ENCODE peak calls at places on chromosomes 11 and 22, in four cellular contexts. K is IMR-90, Z is K562, M is endothelial cell of umbilical vein. T is an unnamed sample. For H3K9me1, the result is how much of the 10 kb centered on the place peaks cover.

GRCh38 chr11:104531075-104531474 is 367.1 kb upstream of the PDGFD start:
- DNase-seq in K (no peak), M (peak), Z (no peak), T (no peak)

GRCh38 chr11:46668480-46669085 is 31.8 kb downstream of the ARHGAP1 start:
- DNase-seq in M (no peak), K (no peak), Z (no peak), T (no peak)

GRCh38 chr11:70225629-70226582 is 22.8 kb downstream of the FADD start:
- DNase-seq in Z (no peak), K (no peak), M (no peak), T (no peak)

GRCh38 chr11:31797227-31798056 is 13.7 kb downstream of the PAX6 start:
- DNase-seq in Z (no peak), K (no peak), M (no peak), T (no peak)

GRCh38 chr22:35109613-35110012 is 43.7 kb downstream of the ISX start:
- DNase-seq in M (no peak), Z (no peak), K (no peak), T (no peak)

GRCh38 chr11:9759519-9760179 is 95.8 kb downstream of the SWAP70 start:
- DNase-seq in K (peak), Z (peak), M (peak), T (peak)

GRCh38 chr11:78423241-78423640 is 5.6 kb upstream of the GAB2 start:
- DNase-seq in M (no peak), Z (no peak), K (no peak), T (no peak)

GRCh38 chr11:134669796-134670195 is 257.8 kb upstream of the B3GAT1 start:
- DNase-seq in Z (no peak), K (no peak), M (no peak), T (no peak)

GRCh38 chr22:35555351-35555915 is 14.8 kb downstream of the RASD2 start:
- DNase-seq in K (peak), M (no peak), Z (no peak), T (no peak)

GRCh38 chr22:50115693-50116092 is 25.9 kb downstream of the MOV10L1 start:
- DNase-seq in K (peak), M (peak), Z (no peak), T (no peak)

GRCh38 chr11:100434821-100435641 is 252.1 kb upstream of the ARHGAP42 start:
- DNase-seq in Z (no peak), K (no peak), M (no peak), T (no peak)

GRCh38 chr11:129734654-129735053 is 81.0 kb upstream of the TMEM45B start:
- DNase-seq in M (no peak), Z (no peak), K (no peak), T (no peak)

GRCh38 chr22:32823024-32823730 is 21.7 kb downstream of the TIMP3 start:
- DNase-seq in K (peak), M (no peak), Z (peak), T (no peak)

GRCh38 chr11:122229611-122230386 is 113.8 kb upstream of the BLID start:
- DNase-seq in M (peak), K (no peak), Z (no peak), T (no peak)

GRCh38 chr11:82756765-82757650 is 23.3 kb upstream of the FAM181B start:
- DNase-seq in K (no peak), Z (no peak), M (no peak), T (no peak)

GRCh38 chr11:118607401-118608267 is at the start of gene PHLDB1:
- DNase-seq in K (peak), M (peak), Z (peak), T (no peak)

GRCh38 chr22:42645341-42645937 is 3.8 kb downstream of the CYB5R3 start:
- DNase-seq in Z (no peak), M (peak), K (no peak), T (no peak)

GRCh38 chr11:48109046-48109666 is 107.5 kb upstream of the OR4B1 start:
- DNase-seq in Z (peak), M (peak), K (peak), T (no peak)

GRCh38 chr11:17848709-17849108 is 114.1 kb downstream of the KCNC1 start:
- DNase-seq in Z (peak), K (no peak), M (no peak), T (no peak)

GRCh38 chr11:8356731-8357504 is 93.2 kb upstream of the LMO1 start:
- DNase-seq in K (no peak), M (no peak), Z (no peak), T (no peak)

GRCh38 chr11:64880240-64881001 is 2.0 kb upstream of the EHD1 start:
- DNase-seq in Z (no peak), M (no peak), K (no peak), T (no peak)

GRCh38 chr11:124872280-124872679 is 7.0 kb downstream of the ROBO3 start:
- DNase-seq in M (no peak), K (no peak), Z (no peak), T (no peak)

DNA sequence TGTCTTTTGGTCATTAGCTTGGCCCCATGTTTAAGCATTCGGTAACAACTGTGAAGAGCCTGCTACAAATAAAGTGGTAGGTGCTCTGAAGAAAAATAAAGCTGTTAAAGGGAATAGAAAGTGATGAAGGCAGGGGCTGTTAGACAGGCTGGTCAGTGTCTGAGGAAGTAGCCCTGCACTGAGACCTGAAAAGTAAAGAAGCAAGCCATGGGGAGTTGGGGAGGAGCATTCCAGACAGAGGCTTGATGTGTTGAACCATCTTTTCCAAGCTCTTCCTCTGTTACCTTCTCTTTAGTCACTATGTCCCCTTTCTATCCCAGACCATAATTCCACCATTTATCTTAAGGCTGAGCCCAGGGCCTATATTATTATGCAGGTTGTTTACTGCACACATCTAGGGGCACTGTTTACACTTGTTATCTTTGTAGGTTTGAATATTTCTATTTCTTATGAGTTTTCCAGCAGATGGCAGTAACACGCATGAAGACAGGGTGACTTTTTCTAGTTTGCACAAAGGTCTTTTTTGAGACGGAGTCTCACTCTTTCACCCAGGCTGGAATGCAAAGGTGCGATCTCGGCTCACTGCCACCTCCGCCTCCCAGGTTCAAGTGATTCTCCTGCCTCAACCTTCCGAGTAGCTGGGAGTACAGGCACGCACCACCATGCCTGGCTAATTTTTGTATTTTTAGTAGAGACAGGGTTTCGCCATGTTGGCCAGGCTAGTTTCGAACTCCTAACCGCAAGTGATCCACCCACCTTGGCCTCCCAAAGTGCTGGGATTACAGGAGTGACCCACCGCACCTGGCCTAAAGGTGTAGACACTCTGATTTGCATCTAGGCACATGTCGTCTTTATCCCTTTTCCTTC is 23.0 kb downstream of the ZFTA start:
- DNase-seq in M (peak), Z (no peak), K (no peak), T (no peak)
- TF ChIP-seq CTCF in M (peak), Z (peak), K (no peak), T (no peak)

GRCh38 chr22:16956290-16956689 is 51.7 kb downstream of the GAB4 start:
- DNase-seq in K (no peak), M (no peak), Z (no peak), T (no peak)

GRCh38 chr22:16955678-16956210 is 52.3 kb downstream of the GAB4 start:
- DNase-seq in M (no peak), K (no peak), Z (no peak), T (no peak)

GRCh38 chr22:16953206-16954059 is 54.6 kb downstream of the GAB4 start:
- DNase-seq in M (no peak), Z (no peak), K (no peak), T (no peak)

GRCh38 chr22:16954060-16954403 is 54.0 kb downstream of the GAB4 start:
- DNase-seq in K (no peak), Z (no peak), M (no peak), T (no peak)

GRCh38 chr22:16955081-16955480 is 52.9 kb downstream of the GAB4 start:
- DNase-seq in K (no peak), M (no peak), Z (no peak), T (no peak)
- H3K9ac ChIP-seq in K (no peak), M (no peak), Z (no peak), T (no peak)

GRCh38 chr11:67367836-67368227 is 5.6 kb downstream of the CLCF1 start:
- DNase-seq in Z (no peak), K (no peak), M (no peak), T (no peak)
- H3K9me1 ChIP-seq in Z (under half), K (under half), M (under half), T (under half)

DNA sequence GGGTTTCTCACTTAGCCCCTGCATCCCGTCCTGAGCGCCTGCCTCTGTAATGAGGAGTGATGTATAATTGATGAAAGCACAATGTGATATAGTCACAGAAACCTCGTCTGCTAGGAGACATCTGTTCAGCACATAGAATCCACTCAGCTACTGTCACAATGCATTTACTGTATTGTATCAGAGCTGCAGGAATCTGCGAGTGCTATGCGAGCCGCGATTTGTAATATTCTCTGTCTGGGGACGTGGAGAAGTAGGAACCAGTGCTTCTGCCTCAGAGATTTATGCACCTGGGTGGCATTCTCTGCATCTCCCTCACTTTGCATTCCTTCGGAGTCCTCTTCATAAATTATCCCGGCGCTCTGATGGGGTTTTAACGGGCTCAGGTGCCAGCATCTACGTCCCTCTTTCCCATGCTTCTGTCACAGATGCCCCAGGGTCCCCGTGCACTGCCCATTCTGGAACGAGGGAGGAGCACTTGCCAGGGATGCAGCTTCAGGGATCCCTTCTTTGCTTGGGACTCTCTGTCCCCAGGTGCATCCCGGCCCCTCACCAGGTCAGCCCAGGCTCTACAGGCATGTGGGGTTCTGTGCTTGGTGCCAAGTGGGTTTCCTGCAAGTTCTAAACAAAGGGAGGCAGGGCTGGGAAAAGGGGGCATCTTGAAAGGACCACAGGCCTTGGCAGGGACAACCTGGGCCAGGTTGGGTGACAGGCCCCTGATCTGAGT is 205.5 kb downstream of the DSCAML1 start:
- DNase-seq in Z (no peak), K (no peak), M (no peak), T (no peak)
- TF ChIP-seq CTCF in Z (no peak), K (no peak), M (no peak), T (no peak)